ENCODE peak calls at places on chromosomes 1 and 21, in ten cellular contexts. A is CD8-positive, alpha-beta T cell; P is HCT116; M is left lung; J is CD4-positive, alpha-beta T cell; U is tibial nerve; Z is small intestine; W is adrenal gland; B is mammary epithelial cell; V is OCI-LY7. O is an unnamed sample.

GRCh38 chr1:159122005-159122621 is 45.5 kb upstream of the AIM2 start:
- DNase-seq in P (no peak), B (peak; percentile 55), Z (no peak), M (no peak), J (no peak), A (no peak), W (peak; percentile 23), U (no peak), V (no peak), O (peak; percentile 47)

GRCh38 chr1:5554111-5554510 is 438.1 kb downstream of the NPHP4 start:
- DNase-seq in P (no peak), U (no peak), W (no peak), B (no peak), J (no peak), A (no peak), M (no peak), V (no peak), Z (no peak), O (no peak)

GRCh38 chr1:39204441-39205081 is at the start of gene MACF1:
- DNase-seq in P (no peak), W (peak; percentile 79), U (peak; percentile 32), V (peak; percentile 61), M (peak; percentile 71), A (peak; percentile 54), J (peak; percentile 35), B (peak; percentile 72), Z (no peak), O (peak; percentile 26)

GRCh38 chr1:62175568-62176179 is 19.0 kb upstream of the L1TD1 start:
- DNase-seq in U (no peak), W (peak; percentile 68), J (peak; percentile 14), M (no peak), Z (peak; percentile 50), P (peak; percentile 26), A (no peak), B (peak; percentile 39), V (peak; percentile 44), O (peak; percentile 46)

GRCh38 chr1:86054396-86054795 is 102.2 kb downstream of the COL24A1 start:
- DNase-seq in P (no peak), W (no peak), A (no peak), U (no peak), V (no peak), J (no peak), Z (no peak), M (no peak), B (no peak), O (no peak)

GRCh38 chr1:113903496-113904291 is 905 bp downstream of the AP4B1 start:
- DNase-seq in B (no peak), U (no peak), M (no peak), W (no peak), A (no peak), J (no peak), P (no peak), Z (no peak), V (peak; percentile 51), O (no peak)

GRCh38 chr21:31730687-31731111 is 1.2 kb downstream of the SCAF4 start:
- DNase-seq in M (no peak), W (no peak), U (no peak), V (peak; percentile 19), A (no peak), Z (no peak), J (no peak), B (peak; percentile 51), P (no peak), O (peak; percentile 41)

GRCh38 chr1:40094481-40095110 is 2.5 kb downstream of the PPT1 start:
- DNase-seq in B (no peak), J (no peak), U (no peak), A (no peak), W (no peak), M (no peak), V (no peak), P (no peak), Z (no peak), O (no peak)

GRCh38 chr1:212669600-212669999 is 30.0 kb downstream of the BATF3 start:
- DNase-seq in Z (peak; percentile 35), U (no peak), A (peak; percentile 9), J (no peak), M (no peak), V (no peak), B (no peak), P (no peak), W (no peak), O (no peak)

GRCh38 chr1:53984701-53985100 is 33.3 kb downstream of the LDLRAD1 start:
- DNase-seq in A (no peak), M (no peak), Z (no peak), P (no peak), W (no peak), V (no peak), U (no peak), J (no peak), B (no peak), O (no peak)

DNA sequence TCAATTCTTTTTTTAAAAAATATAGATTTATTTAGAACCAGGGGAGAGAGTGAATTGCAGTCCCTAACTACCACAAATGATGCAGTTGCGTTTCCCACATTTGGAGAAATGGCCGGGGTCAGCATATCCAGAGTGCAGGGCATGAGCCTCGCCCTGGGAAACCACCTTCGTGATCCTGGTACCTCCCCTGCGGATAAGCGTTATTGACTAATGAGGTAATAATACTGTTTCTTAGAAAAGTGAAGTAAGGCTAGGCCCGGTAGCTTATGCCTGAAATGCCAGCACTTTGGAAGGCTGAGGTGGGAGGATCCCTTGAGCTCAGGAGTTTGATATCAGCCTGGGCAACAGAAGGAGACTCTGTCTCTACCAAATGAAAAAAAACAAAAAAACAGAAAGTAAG is 111.5 kb upstream of the SLC45A1 start:
- DNase-seq in W (no peak), Z (no peak), U (no peak), P (no peak), B (no peak), M (no peak), V (no peak), J (no peak), A (no peak), O (no peak)
- H3K27ac ChIP-seq in W (no peak overlapping the region), Z (no peak overlapping the region), U (no peak overlapping the region), P (peak overlapping the region; percentile 15), B (no peak overlapping the region), M (no peak overlapping the region), V (no peak overlapping the region), J (no peak overlapping the region), A (no peak overlapping the region), O (peak overlapping the region; percentile 99)

DNA sequence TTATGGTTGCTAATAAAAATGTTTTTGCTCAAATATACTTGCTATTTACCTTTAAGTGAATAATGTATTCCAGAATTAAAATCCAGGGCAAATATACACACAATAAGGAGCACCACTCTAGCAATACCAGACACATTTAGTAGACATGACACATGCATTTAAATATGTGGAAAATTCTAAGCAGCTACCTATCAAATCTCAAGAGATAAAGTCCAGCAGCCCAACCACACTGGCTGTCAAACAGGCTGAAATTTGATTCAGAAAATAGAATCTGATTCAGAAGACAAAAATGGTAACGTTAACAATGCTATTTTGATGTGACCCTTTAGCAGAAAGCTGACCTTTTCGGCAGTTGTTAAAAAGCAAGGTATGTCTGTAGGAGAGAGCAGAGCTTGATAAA is 42.3 kb downstream of the PLEKHO1 start:
- DNase-seq in U (no peak), Z (no peak), M (no peak), P (no peak), W (no peak), V (no peak), J (no peak), A (no peak), B (no peak), O (no peak)
- H3K27ac ChIP-seq in U (no peak overlapping the region), Z (no peak overlapping the region), M (no peak overlapping the region), P (no peak overlapping the region), W (no peak overlapping the region), V (no peak overlapping the region), J (no peak overlapping the region), A (no peak overlapping the region), B (no peak overlapping the region), O (no peak overlapping the region)

DNA sequence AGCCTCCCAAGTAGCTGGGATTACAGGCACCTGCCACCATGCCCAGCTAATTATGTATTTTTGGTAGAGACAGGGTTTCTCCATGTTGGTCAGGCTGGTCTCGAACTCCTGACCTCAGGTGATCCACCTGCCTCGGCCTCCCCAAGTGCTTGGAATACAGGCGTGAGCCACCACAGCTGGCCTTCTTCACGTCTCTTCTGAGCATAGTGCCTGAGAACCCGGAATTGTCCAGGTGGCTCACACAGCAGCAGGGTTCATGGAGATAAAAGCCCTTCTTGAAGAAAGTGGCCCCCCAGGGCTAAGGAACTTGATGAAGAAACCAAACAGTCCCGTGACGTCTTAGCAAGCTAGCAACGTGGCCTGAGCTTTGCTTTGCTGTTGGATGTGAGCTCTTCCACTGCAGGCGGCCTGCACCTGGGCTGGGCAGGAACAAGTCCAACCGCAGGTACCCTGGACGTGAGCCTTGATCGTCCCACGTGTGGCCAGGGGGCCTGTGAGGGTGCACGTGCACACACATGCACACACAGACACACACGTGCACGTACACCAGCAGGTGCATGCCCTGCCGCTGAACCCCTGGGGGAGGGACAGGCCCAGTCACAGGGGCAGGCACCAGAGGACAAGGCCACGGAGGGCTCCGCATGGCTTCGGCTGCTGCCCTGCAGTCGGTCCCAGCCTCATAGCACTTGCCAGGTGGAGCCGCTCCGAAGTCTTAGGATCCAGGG is 23.4 kb upstream of the TRAPPC10 start:
- DNase-seq in Z (no peak), A (no peak), V (no peak), J (no peak), P (no peak), B (no peak), M (no peak), W (no peak), U (no peak), O (no peak)
- H3K27ac ChIP-seq in Z (no peak overlapping the region), A (no peak overlapping the region), V (no peak overlapping the region), J (no peak overlapping the region), P (no peak overlapping the region), B (no peak overlapping the region), M (no peak overlapping the region), W (no peak overlapping the region), U (no peak overlapping the region), O (no peak overlapping the region)

GRCh38 chr1:25022361-25023189 is 92.5 kb upstream of the RUNX3 start:
- DNase-seq in J (peak; percentile 98), A (peak; percentile 95), B (peak; percentile 97), P (peak; percentile 59), U (peak; percentile 27), V (peak; percentile 86), M (peak; percentile 88), Z (peak; percentile 75), W (peak; percentile 74), O (peak; percentile 52)

GRCh38 chr1:25023826-25024225 is 93.8 kb upstream of the RUNX3 start:
- DNase-seq in J (no peak), A (no peak), Z (no peak), W (no peak), U (no peak), P (no peak), M (no peak), B (no peak), V (no peak), O (no peak)

GRCh38 chr1:25021586-25022215 is 91.6 kb upstream of the RUNX3 start:
- DNase-seq in Z (no peak), A (no peak), U (no peak), W (no peak), B (no peak), M (no peak), V (peak; percentile 56), J (no peak), P (no peak), O (no peak)

GRCh38 chr1:25024631-25025350 is 94.7 kb upstream of the RUNX3 start:
- DNase-seq in B (no peak), P (no peak), A (no peak), M (no peak), Z (no peak), V (no peak), W (no peak), U (no peak), J (no peak), O (no peak)

DNA sequence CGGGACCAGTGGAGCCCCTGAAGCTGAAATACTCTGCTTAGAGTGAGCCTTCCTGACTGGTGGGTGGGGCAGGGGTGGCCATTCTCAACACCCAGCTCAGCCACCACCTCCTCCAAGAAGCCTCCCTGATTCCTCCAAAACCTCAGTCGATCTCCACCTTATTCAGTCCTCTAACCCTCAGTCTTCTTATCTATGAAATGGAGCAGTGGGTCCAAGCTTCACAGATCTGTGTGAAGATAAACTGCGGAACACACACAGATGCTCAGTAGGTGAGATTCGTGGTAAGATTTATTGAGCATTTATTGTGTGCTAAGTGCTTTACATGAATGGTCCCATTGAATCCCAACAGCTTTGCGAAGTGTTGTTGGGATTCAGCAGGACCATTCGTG is 93.1 kb upstream of the RUNX3 start:
- DNase-seq in M (no peak), V (no peak), J (no peak), Z (no peak), W (no peak), U (no peak), B (no peak), A (no peak), P (no peak), O (no peak)
- H3K27ac ChIP-seq in M (peak overlapping the region; percentile 86), V (peak overlapping the region; percentile 80), J (peak overlapping the region; percentile 99), Z (peak overlapping the region; percentile 43), W (no peak overlapping the region), U (no peak overlapping the region), B (no peak overlapping the region), A (peak overlapping the region; percentile 83), P (peak overlapping the region; percentile 41), O (peak overlapping the region; percentile 65)